ENCODE peak calls at places on chromosomes 1 and 21, in four cellular contexts. W is heart right ventricle; M is CD8-positive, alpha-beta memory T cell; H is upper lobe of right lung. B is an unnamed sample.

GRCh38 chr1:41653574-41653973 is 169.1 kb upstream of the EDN2 start:
- DNase-seq in W (no peak), H (no peak), M (no peak), B (no peak)

GRCh38 chr1:31166462-31166861 is 73.2 kb downstream of the NKAIN1 start:
- DNase-seq in M (no peak), W (no peak), H (no peak), B (no peak)

GRCh38 chr1:85818371-85818770 is 110.1 kb upstream of the ZNHIT6 start:
- DNase-seq in M (no peak), W (no peak), H (no peak), B (no peak)

GRCh38 chr1:185648858-185649589 is 85.2 kb upstream of the HMCN1 start:
- DNase-seq in W (no peak), H (peak; percentile 58), M (no peak), B (no peak)

GRCh38 chr1:81174052-81174451 is 626.7 kb upstream of the ADGRL2 start:
- DNase-seq in H (no peak), M (no peak), W (no peak), B (no peak)

GRCh38 chr21:39673736-39674135 is 61.0 kb downstream of the B3GALT5 start:
- DNase-seq in H (peak; percentile 50), M (no peak), W (no peak), B (no peak)

GRCh38 chr1:53256744-53257453 is 18.6 kb upstream of the MAGOH start:
- DNase-seq in M (no peak), W (no peak), H (no peak), B (no peak)

GRCh38 chr1:245807954-245808719 is 653.4 kb downstream of the KIF26B start:
- DNase-seq in W (no peak), M (no peak), H (peak; percentile 87), B (no peak)

GRCh38 chr21:42174173-42174572 is 44.8 kb upstream of the ABCG1 start:
- DNase-seq in M (no peak), H (peak; percentile 36), W (no peak), B (no peak)

GRCh38 chr1:5475572-5475971 is 516.7 kb downstream of the NPHP4 start:
- DNase-seq in M (no peak), W (no peak), H (no peak), B (no peak)

GRCh38 chr1:47783638-47784293 is 213.4 kb downstream of the TRABD2B start:
- DNase-seq in H (no peak), W (no peak), M (no peak), B (no peak)

GRCh38 chr1:41341756-41342562 is 19.3 kb upstream of the FOXO6 start:
- DNase-seq in W (no peak), H (peak; percentile 44), M (no peak), B (no peak)

GRCh38 chr1:40132383-40133121 is 28.6 kb upstream of the RLF start:
- DNase-seq in H (no peak), M (no peak), W (no peak), B (no peak)

GRCh38 chr1:27299385-27300252 is 22.3 kb upstream of the TMEM222 start:
- DNase-seq in W (peak; percentile 58), H (no peak), M (no peak), B (peak; percentile 89)

GRCh38 chr1:180851995-180852887 is 60.5 kb upstream of the KIAA1614 start:
- DNase-seq in H (no peak), M (no peak), W (no peak), B (no peak)

GRCh38 chr1:228271701-228272251 is 63.9 kb downstream of the OBSCN start:
- DNase-seq in H (no peak), M (no peak), W (no peak), B (peak; percentile 57)

GRCh38 chr1:57411262-57411661 is 12.6 kb downstream of the DAB1 start:
- DNase-seq in W (no peak), H (no peak), M (no peak), B (no peak)

GRCh38 chr1:35899941-35900340 is 16.9 kb downstream of the AGO1 start:
- DNase-seq in M (no peak), W (no peak), H (no peak), B (no peak)

GRCh38 chr1:233281711-233282581 is 13.6 kb downstream of the PCNX2 start:
- DNase-seq in W (no peak), M (peak; percentile 10), H (no peak), B (no peak)

GRCh38 chr1:180567664-180568063 is 8.9 kb downstream of the OVAAL start:
- DNase-seq in W (no peak), H (no peak), M (no peak), B (no peak)

GRCh38 chr1:204410764-204411450 is 710 bp downstream of the PPP1R15B start:
- DNase-seq in W (peak; percentile 58), H (no peak), M (no peak), B (peak; percentile 52)

GRCh38 chr21:31410763-31411278 is 66.8 kb upstream of the TIAM1 start:
- DNase-seq in M (peak; percentile 40), H (no peak), W (no peak), B (no peak)

GRCh38 chr1:208601569-208601968 is 357.4 kb upstream of the PLXNA2 start:
- DNase-seq in W (no peak), M (no peak), H (no peak), B (no peak)

GRCh38 chr1:67053785-67054759 is at the start of gene SLC35D1:
- DNase-seq in M (peak; percentile 79), W (peak; percentile 79), H (peak; percentile 90), B (peak; percentile 88)

GRCh38 chr21:15053531-15053930 is 11.3 kb downstream of the NRIP1 start:
- DNase-seq in M (no peak), W (no peak), H (no peak), B (no peak)
- H3K4me1 ChIP-seq in M (peaks cover 22% of the 10 kb centered on the region), W (peaks cover 97% of the 10 kb centered on the region), H (peaks cover 21% of the 10 kb centered on the region), B (peaks cover 96% of the 10 kb centered on the region)

DNA sequence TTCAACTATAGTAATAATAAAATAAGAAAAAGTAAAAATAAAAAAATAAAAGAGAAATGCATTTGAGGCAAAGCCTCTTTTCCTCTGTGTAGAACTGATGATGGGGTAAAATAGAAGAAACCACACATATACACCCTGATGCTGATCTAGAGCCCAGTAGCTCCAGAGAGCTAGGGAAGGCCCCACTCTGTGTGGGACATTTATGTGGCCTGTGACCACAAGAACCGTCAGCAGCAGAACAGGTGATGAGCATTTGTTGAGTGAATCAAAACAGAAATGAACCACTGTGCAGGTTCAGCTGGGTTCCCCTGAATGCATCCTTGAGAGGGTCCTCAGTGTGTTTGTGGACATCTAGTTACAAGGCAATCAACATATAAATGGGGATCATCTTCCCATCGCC is 221.8 kb upstream of the HOOK1 start:
- DNase-seq in M (no peak), H (no peak), W (no peak), B (no peak)
- H3K4me3 ChIP-seq in M (no peak overlapping the region), H (no peak overlapping the region), W (no peak overlapping the region), B (no peak overlapping the region)

GRCh38 chr1:112981461-112982233 is 25.7 kb upstream of the SLC16A1 start:
- DNase-seq in M (no peak), W (no peak), H (no peak), B (no peak)

GRCh38 chr1:112985123-112985522 is 29.1 kb upstream of the SLC16A1 start:
- DNase-seq in H (no peak), M (no peak), W (no peak), B (no peak)

GRCh38 chr1:112982328-112982727 is 26.3 kb upstream of the SLC16A1 start:
- DNase-seq in M (no peak), H (no peak), W (no peak), B (no peak)

GRCh38 chr1:112983540-112984131 is 27.6 kb upstream of the SLC16A1 start:
- DNase-seq in H (no peak), W (no peak), M (no peak), B (no peak)

GRCh38 chr1:112982853-112983539 is 27.0 kb upstream of the SLC16A1 start:
- DNase-seq in H (no peak), W (no peak), M (no peak), B (no peak)
- H3K4me1 ChIP-seq in H (peaks cover 7% of the 10 kb centered on the region), W (peaks cover 24% of the 10 kb centered on the region), M (no peaks in the 10 kb centered on the region), B (peaks cover 37% of the 10 kb centered on the region)

DNA sequence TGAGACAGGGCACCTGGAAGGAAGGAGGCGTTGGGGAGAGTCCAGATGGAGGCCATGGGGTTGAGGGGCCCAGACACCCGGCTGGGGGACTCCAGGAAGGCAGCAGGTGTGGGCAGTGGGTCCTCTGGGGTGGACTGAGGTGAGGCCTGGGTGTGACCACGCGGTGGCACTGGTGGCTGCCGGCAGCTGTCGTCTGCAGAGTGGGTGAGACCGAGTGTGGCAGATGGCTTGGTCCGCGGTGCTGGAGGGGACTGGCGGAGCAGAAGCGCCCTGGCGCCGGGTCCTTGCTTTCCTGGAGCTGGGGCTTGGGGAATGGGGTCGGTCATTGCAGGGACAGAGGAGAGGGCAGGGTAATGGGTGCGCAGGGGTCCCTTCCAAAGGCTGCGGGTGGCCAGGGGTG is 12.5 kb downstream of the AGRN start:
- DNase-seq in M (no peak), W (no peak), H (no peak), B (no peak)
- H3K4me3 ChIP-seq in M (no peak overlapping the region), W (peak overlapping the region; percentile 49), H (peak overlapping the region; percentile 44), B (peak overlapping the region; percentile 65)

GRCh38 chr1:157097692-157098091 is 1.9 kb downstream of the ETV3L start:
- DNase-seq in M (no peak), H (peak; percentile 40), W (no peak), B (no peak)

GRCh38 chr1:157096881-157097280 is 2.7 kb downstream of the ETV3L start:
- DNase-seq in H (peak; percentile 28), M (no peak), W (no peak), B (no peak)

GRCh38 chr1:157099633-157100009 is at the start of gene ETV3L:
- DNase-seq in M (no peak), H (peak; percentile 52), W (peak; percentile 28), B (no peak)

GRCh38 chr1:157101196-157101595 is 1.6 kb upstream of the ETV3L start:
- DNase-seq in H (peak; percentile 48), M (no peak), W (no peak), B (no peak)

GRCh38 chr1:157098519-157098918 is 1.1 kb downstream of the ETV3L start:
- DNase-seq in H (peak; percentile 56), W (no peak), M (no peak), B (no peak)
- H3K4me1 ChIP-seq in H (no peaks in the 10 kb centered on the region), W (no peaks in the 10 kb centered on the region), M (no peaks in the 10 kb centered on the region), B (no peaks in the 10 kb centered on the region)

GRCh38 chr1:119743308-119743707 is 25.4 kb downstream of the HMGCS2 start:
- DNase-seq in W (peak; percentile 20), M (no peak), H (no peak), B (no peak)
- H3K4me3 ChIP-seq in W (no peak overlapping the region), M (no peak overlapping the region), H (no peak overlapping the region), B (no peak overlapping the region)

DNA sequence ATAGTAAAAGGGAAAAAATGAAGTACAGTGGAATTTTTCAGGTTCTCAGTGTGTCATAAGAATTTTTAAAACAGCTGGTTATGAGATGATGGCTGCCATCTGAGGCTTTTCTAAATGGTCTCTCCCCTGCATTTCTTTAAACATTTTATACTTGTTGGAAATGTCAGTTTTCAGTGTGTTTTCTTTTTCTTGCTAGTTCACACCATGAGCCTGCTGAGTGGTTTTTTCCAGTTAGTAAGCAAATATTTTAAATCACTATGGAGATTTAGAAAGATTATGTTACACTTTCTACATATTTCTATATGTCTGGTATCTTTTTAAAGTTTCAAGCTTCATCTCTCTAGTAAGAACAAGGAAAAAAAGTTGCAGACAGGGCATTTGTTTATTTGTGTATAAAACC is 9.6 kb downstream of the RBM15 start:
- DNase-seq in M (no peak), W (no peak), H (no peak), B (no peak)
- H3K4me1 ChIP-seq in M (peaks cover 57% of the 10 kb centered on the region), W (peaks cover 84% of the 10 kb centered on the region), H (peaks cover 55% of the 10 kb centered on the region), B (peaks cover 75% of the 10 kb centered on the region)

GRCh38 chr1:171421413-171422020 is 63.8 kb upstream of the PRRC2C start:
- DNase-seq in H (no peak), M (no peak), W (no peak), B (no peak)
- H3K4me3 ChIP-seq in H (no peak overlapping the region), M (no peak overlapping the region), W (no peak overlapping the region), B (no peak overlapping the region)